ENCODE peak calls at places on chromosome 9, in six cellular contexts. One of them, this sample, is unnamed.

GRCh38 chr9:16145196-16145950 is 592.5 kb downstream of the CCDC171 start:
- DNase-seq in NCI-H460: no peak
- DNase-seq in SW 1271: no peak
- DNase-seq in IMR-90: peak; percentile 50
- DNase-seq in SHP77: no peak
- DNase-seq in mucosa of gallbladder: no peak
- DNase-seq in this sample: no peak

GRCh38 chr9:79962150-79962549 is 390.4 kb downstream of the TLE4 start:
- DNase-seq in NCI-H460: no peak
- DNase-seq in SW 1271: no peak
- DNase-seq in IMR-90: no peak
- DNase-seq in SHP77: no peak
- DNase-seq in mucosa of gallbladder: no peak
- DNase-seq in this sample: no peak

GRCh38 chr9:95731876-95732275 is 143.6 kb upstream of the ERCC6L2 start:
- DNase-seq in NCI-H460: no peak
- DNase-seq in SW 1271: no peak
- DNase-seq in IMR-90: no peak
- DNase-seq in SHP77: no peak
- DNase-seq in mucosa of gallbladder: no peak
- DNase-seq in this sample: no peak

GRCh38 chr9:135216666-135217431 is 129.4 kb downstream of the OLFM1 start:
- DNase-seq in NCI-H460: no peak
- DNase-seq in SW 1271: no peak
- DNase-seq in IMR-90: no peak
- DNase-seq in SHP77: no peak
- DNase-seq in mucosa of gallbladder: no peak
- DNase-seq in this sample: no peak

GRCh38 chr9:128043467-128043868 is 23.7 kb downstream of the NAIF1 start:
- DNase-seq in NCI-H460: no peak
- DNase-seq in SW 1271: no peak
- DNase-seq in IMR-90: no peak
- DNase-seq in SHP77: no peak
- DNase-seq in mucosa of gallbladder: peak; percentile 42
- DNase-seq in this sample: no peak

GRCh38 chr9:70587143-70587710 is 172.8 kb upstream of the KLF9 start:
- DNase-seq in NCI-H460: no peak
- DNase-seq in SW 1271: no peak
- DNase-seq in IMR-90: peak; percentile 86
- DNase-seq in SHP77: no peak
- DNase-seq in mucosa of gallbladder: no peak
- DNase-seq in this sample: no peak

GRCh38 chr9:88387035-88387732 is 1.1 kb upstream of the SPIN1 start:
- DNase-seq in NCI-H460: no peak
- DNase-seq in SW 1271: no peak
- DNase-seq in IMR-90: peak; percentile 55
- DNase-seq in SHP77: peak; percentile 38
- DNase-seq in mucosa of gallbladder: peak; percentile 52
- DNase-seq in this sample: peak; percentile 5

GRCh38 chr9:136671646-136672430 is 9.1 kb downstream of the EGFL7 start:
- DNase-seq in NCI-H460: peak; percentile 22
- DNase-seq in SW 1271: no peak
- DNase-seq in IMR-90: no peak
- DNase-seq in SHP77: no peak
- DNase-seq in mucosa of gallbladder: no peak
- DNase-seq in this sample: peak; percentile 60

GRCh38 chr9:118896356-118897000 is 472.8 kb downstream of the BRINP1 start:
- DNase-seq in NCI-H460: no peak
- DNase-seq in SW 1271: no peak
- DNase-seq in IMR-90: no peak
- DNase-seq in SHP77: peak; percentile 38
- DNase-seq in mucosa of gallbladder: no peak
- DNase-seq in this sample: no peak

GRCh38 chr9:4016789-4017188 is 283.1 kb downstream of the GLIS3 start:
- DNase-seq in NCI-H460: no peak
- DNase-seq in SW 1271: no peak
- DNase-seq in IMR-90: no peak
- DNase-seq in SHP77: no peak
- DNase-seq in mucosa of gallbladder: no peak
- DNase-seq in this sample: no peak

GRCh38 chr9:111356567-111357244 is 26.7 kb upstream of the OR2K2 start:
- DNase-seq in NCI-H460: peak; percentile 65
- DNase-seq in SW 1271: peak; percentile 50
- DNase-seq in IMR-90: peak; percentile 94
- DNase-seq in SHP77: no peak
- DNase-seq in mucosa of gallbladder: no peak
- DNase-seq in this sample: no peak

GRCh38 chr9:82234160-82234943 is 245.8 kb downstream of the SPATA31D1 start:
- DNase-seq in NCI-H460: no peak
- DNase-seq in SW 1271: no peak
- DNase-seq in IMR-90: no peak
- DNase-seq in SHP77: no peak
- DNase-seq in mucosa of gallbladder: no peak
- DNase-seq in this sample: no peak

GRCh38 chr9:126148523-126148870 is 178.1 kb upstream of the MVB12B start:
- DNase-seq in NCI-H460: no peak
- DNase-seq in SW 1271: no peak
- DNase-seq in IMR-90: no peak
- DNase-seq in SHP77: no peak
- DNase-seq in mucosa of gallbladder: peak; percentile 1
- DNase-seq in this sample: no peak

GRCh38 chr9:16202913-16203734 is 650.3 kb downstream of the CCDC171 start:
- DNase-seq in NCI-H460: no peak
- DNase-seq in SW 1271: no peak
- DNase-seq in IMR-90: peak; percentile 91
- DNase-seq in SHP77: no peak
- DNase-seq in mucosa of gallbladder: no peak
- DNase-seq in this sample: no peak

GRCh38 chr9:134641173-134641985 is at the start of gene COL5A1:
- DNase-seq in NCI-H460: peak; percentile 70
- DNase-seq in SW 1271: peak; percentile 84
- DNase-seq in IMR-90: peak; percentile 91
- DNase-seq in SHP77: no peak
- DNase-seq in mucosa of gallbladder: peak; percentile 85
- DNase-seq in this sample: no peak

GRCh38 chr9:125629451-125629850 is 77.6 kb downstream of the MAPKAP1 start:
- DNase-seq in NCI-H460: no peak
- DNase-seq in SW 1271: no peak
- DNase-seq in IMR-90: no peak
- DNase-seq in SHP77: no peak
- DNase-seq in mucosa of gallbladder: no peak
- DNase-seq in this sample: no peak

GRCh38 chr9:76453785-76454184 is 5.2 kb upstream of the GCNT1 start:
- DNase-seq in NCI-H460: no peak
- DNase-seq in SW 1271: no peak
- DNase-seq in IMR-90: peak; percentile 83
- DNase-seq in SHP77: no peak
- DNase-seq in mucosa of gallbladder: no peak
- DNase-seq in this sample: no peak

GRCh38 chr9:115672477-115673316 is 480.9 kb upstream of the PAPPA start:
- DNase-seq in NCI-H460: peak; percentile 82
- DNase-seq in SW 1271: peak; percentile 90
- DNase-seq in IMR-90: peak; percentile 99
- DNase-seq in SHP77: no peak
- DNase-seq in mucosa of gallbladder: no peak
- DNase-seq in this sample: no peak

GRCh38 chr9:76403352-76403751 is 9.1 kb upstream of the RFK start:
- DNase-seq in NCI-H460: peak; percentile 48
- DNase-seq in SW 1271: peak; percentile 29
- DNase-seq in IMR-90: peak; percentile 85
- DNase-seq in SHP77: no peak
- DNase-seq in mucosa of gallbladder: no peak
- DNase-seq in this sample: no peak

GRCh38 chr9:134136117-134136996 is 475 bp downstream of the WDR5 start:
- DNase-seq in NCI-H460: no peak
- DNase-seq in SW 1271: no peak
- DNase-seq in IMR-90: peak; percentile 13
- DNase-seq in SHP77: no peak
- DNase-seq in mucosa of gallbladder: no peak
- DNase-seq in this sample: no peak

GRCh38 chr9:111965566-111966019 is 69.0 kb downstream of the UGCG start:
- DNase-seq in NCI-H460: no peak
- DNase-seq in SW 1271: peak; percentile 63
- DNase-seq in IMR-90: peak; percentile 99
- DNase-seq in SHP77: no peak
- DNase-seq in mucosa of gallbladder: peak; percentile 61
- DNase-seq in this sample: no peak

GRCh38 chr9:1604942-1605560 is 410.1 kb upstream of the SMARCA2 start:
- DNase-seq in NCI-H460: peak; percentile 1
- DNase-seq in SW 1271: no peak
- DNase-seq in IMR-90: no peak
- DNase-seq in SHP77: peak; percentile 6
- DNase-seq in mucosa of gallbladder: no peak
- DNase-seq in this sample: no peak

GRCh38 chr9:110050925-110051355 is 157.0 kb downstream of the C9orf152 start:
- DNase-seq in NCI-H460: no peak
- DNase-seq in SW 1271: peak; percentile 87
- DNase-seq in IMR-90: peak; percentile 95
- DNase-seq in SHP77: no peak
- DNase-seq in mucosa of gallbladder: no peak
- DNase-seq in this sample: no peak

GRCh38 chr9:70805953-70806352 is 315.5 kb downstream of the TRPM3 start:
- DNase-seq in NCI-H460: no peak
- DNase-seq in SW 1271: no peak
- DNase-seq in IMR-90: no peak
- DNase-seq in SHP77: no peak
- DNase-seq in mucosa of gallbladder: no peak
- DNase-seq in this sample: no peak

GRCh38 chr9:135010363-135010860 is 77.1 kb upstream of the OLFM1 start:
- DNase-seq in NCI-H460: no peak
- DNase-seq in SW 1271: no peak
- DNase-seq in IMR-90: no peak
- DNase-seq in SHP77: no peak
- DNase-seq in mucosa of gallbladder: no peak
- DNase-seq in this sample: no peak

GRCh38 chr9:134373269-134373668 is 47.0 kb downstream of the RXRA start:
- DNase-seq in NCI-H460: no peak
- DNase-seq in SW 1271: no peak
- DNase-seq in IMR-90: no peak
- DNase-seq in SHP77: no peak
- DNase-seq in mucosa of gallbladder: no peak
- DNase-seq in this sample: no peak

GRCh38 chr9:124878518-124878917 is 16.6 kb downstream of the ARPC5L start:
- DNase-seq in NCI-H460: no peak
- DNase-seq in SW 1271: no peak
- DNase-seq in IMR-90: no peak
- DNase-seq in SHP77: no peak
- DNase-seq in mucosa of gallbladder: no peak
- DNase-seq in this sample: no peak

GRCh38 chr9:128419061-128419925 is 1.4 kb upstream of the CERCAM start:
- DNase-seq in NCI-H460: no peak
- DNase-seq in SW 1271: no peak
- DNase-seq in IMR-90: peak; percentile 30
- DNase-seq in SHP77: peak; percentile 55
- DNase-seq in mucosa of gallbladder: no peak
- DNase-seq in this sample: no peak

GRCh38 chr9:34589656-34590375 is at the start of gene CNTFR:
- DNase-seq in NCI-H460: no peak
- DNase-seq in SW 1271: no peak
- DNase-seq in IMR-90: no peak
- DNase-seq in SHP77: no peak
- DNase-seq in mucosa of gallbladder: peak; percentile 47
- DNase-seq in this sample: no peak

GRCh38 chr9:113822315-113822714 is 53.8 kb upstream of the ZNF618 start:
- DNase-seq in NCI-H460: no peak
- DNase-seq in SW 1271: no peak
- DNase-seq in IMR-90: no peak
- DNase-seq in SHP77: no peak
- DNase-seq in mucosa of gallbladder: no peak
- DNase-seq in this sample: no peak

GRCh38 chr9:36401179-36401740 is 1.2 kb upstream of the RNF38 start:
- DNase-seq in NCI-H460: peak; percentile 46
- DNase-seq in SW 1271: no peak
- DNase-seq in IMR-90: peak; percentile 61
- DNase-seq in SHP77: no peak
- DNase-seq in mucosa of gallbladder: no peak
- DNase-seq in this sample: no peak

GRCh38 chr9:75088646-75089368 is 493 bp downstream of the OSTF1 start:
- DNase-seq in NCI-H460: peak; percentile 33
- DNase-seq in SW 1271: no peak
- DNase-seq in IMR-90: peak; percentile 68
- DNase-seq in SHP77: peak; percentile 26
- DNase-seq in mucosa of gallbladder: peak; percentile 48
- DNase-seq in this sample: no peak